ENCODE peak calls at places on chromosomes 7 and 10, in five cellular contexts. P is activated CD4-positive, alpha-beta T cell treated with anti-CD3 and anti-CD28 coated beads for 36 hours; D is GM13977; R is astrocyte; T is A172. W is an unnamed sample.

GRCh38 chr7:109873296-109873695 is 1217.6 kb upstream of the LRRN3 start:
- DNase-seq in R (no peak), P (no peak), D (no peak), T (no peak), W (no peak)

GRCh38 chr7:68978710-68979109 is 619.6 kb upstream of the AUTS2 start:
- DNase-seq in D (no peak), R (no peak), T (no peak), P (no peak), W (no peak)

GRCh38 chr7:53350241-53350640 is 314.8 kb downstream of the POM121L12 start:
- DNase-seq in P (peak), T (no peak), D (peak), R (no peak), W (no peak)

GRCh38 chr10:72334196-72334831 is 20.4 kb downstream of the DNAJB12 start:
- DNase-seq in T (peak), P (peak), R (peak), D (no peak), W (peak)

GRCh38 chr7:102966450-102966849 is 53.6 kb downstream of the LRRC17 start:
- DNase-seq in D (no peak), T (no peak), R (no peak), P (no peak), W (no peak)

GRCh38 chr7:140625908-140626868 is 14.4 kb downstream of the DENND2A start:
- DNase-seq in T (peak), P (no peak), D (no peak), R (peak), W (peak)

GRCh38 chr7:17986826-17987225 is 40.8 kb downstream of the PRPS1L1 start:
- DNase-seq in P (no peak), R (peak), T (peak), D (no peak), W (peak)

GRCh38 chr10:103781329-103782061 is 73.9 kb downstream of the SH3PXD2A start:
- DNase-seq in R (peak), T (peak), P (peak), D (no peak), W (peak)

GRCh38 chr7:158771213-158771817 is 58.0 kb downstream of the ESYT2 start:
- DNase-seq in P (no peak), R (no peak), D (no peak), T (no peak), W (no peak)

GRCh38 chr10:74011762-74012161 is 13.8 kb downstream of the VCL start:
- DNase-seq in R (peak), T (peak), D (no peak), P (no peak), W (peak)

GRCh38 chr10:26717476-26717875 is 20.0 kb downstream of the PDSS1 start:
- DNase-seq in D (no peak), R (no peak), P (no peak), T (no peak), W (no peak)

GRCh38 chr10:103706047-103706446 is 149.3 kb downstream of the SH3PXD2A start:
- DNase-seq in P (no peak), D (no peak), T (no peak), R (no peak), W (no peak)

GRCh38 chr10:130999376-131000202 is 311.9 kb downstream of the TCERG1L start:
- DNase-seq in T (no peak), P (no peak), R (no peak), D (no peak), W (no peak)

GRCh38 chr7:69898189-69898588 is 299.9 kb downstream of the AUTS2 start:
- DNase-seq in D (peak), T (no peak), R (no peak), P (no peak), W (no peak)

GRCh38 chr10:43093423-43094090 is 16.7 kb downstream of the RET start:
- DNase-seq in D (no peak), T (no peak), P (no peak), R (no peak), W (no peak)

GRCh38 chr7:1981878-1982230 is 250.9 kb downstream of the MAD1L1 start:
- DNase-seq in P (no peak), D (no peak), R (no peak), T (no peak), W (no peak)

GRCh38 chr10:62019685-62020361 is 118.3 kb downstream of the ARID5B start:
- DNase-seq in R (no peak), P (no peak), T (no peak), D (no peak), W (no peak)